ENCODE peak calls at places on chromosomes 16 and 17, in ten cellular contexts. C, M, S, A, V, P, G, W, H and E are unnamed samples.

GRCh38 chr17:34619687-34620217 is 40.4 kb downstream of the TMEM132E start:
- DNase-seq in P (no peak), S (no peak), M (no peak), W (peak), C (no peak), G (no peak), A (no peak), V (no peak), H (no peak), E (no peak)

GRCh38 chr17:6427284-6427781 is 7.6 kb downstream of the AIPL1 start:
- DNase-seq in V (peak), M (no peak), P (no peak), W (peak), C (peak), H (no peak), S (no peak), G (no peak), A (no peak), E (no peak)

GRCh38 chr17:50036455-50037320 is 19.2 kb upstream of the ITGA3 start:
- DNase-seq in V (no peak), A (no peak), G (no peak), M (no peak), H (no peak), W (no peak), S (no peak), P (no peak), C (no peak), E (no peak)

GRCh38 chr16:4862639-4863038 is 15.4 kb downstream of the UBN1 start:
- DNase-seq in S (no peak), P (no peak), M (no peak), C (peak), W (no peak), G (no peak), H (no peak), A (no peak), V (no peak), E (no peak)

GRCh38 chr17:68835061-68835460 is 120.1 kb downstream of the ABCA8 start:
- DNase-seq in H (no peak), S (no peak), P (no peak), A (no peak), V (no peak), M (no peak), C (no peak), G (no peak), W (no peak), E (no peak)

GRCh38 chr17:72120878-72121163 is at the start of gene SOX9:
- DNase-seq in C (peak), P (peak), W (peak), M (peak), S (peak), A (peak), H (peak), V (peak), G (peak), E (peak)

GRCh38 chr16:87003414-87003755 is 313.8 kb downstream of the C16orf95 start:
- DNase-seq in P (peak), C (no peak), V (no peak), M (no peak), A (no peak), H (peak), W (no peak), G (no peak), S (no peak), E (no peak)

GRCh38 chr17:57745242-57745641 is at the start of gene CCDC182:
- DNase-seq in H (no peak), M (no peak), S (no peak), A (no peak), V (no peak), W (no peak), P (no peak), G (no peak), C (no peak), E (no peak)

GRCh38 chr17:78559749-78560368 is 17.3 kb downstream of the DNAH17 start:
- DNase-seq in P (no peak), H (peak), S (no peak), M (no peak), W (no peak), G (no peak), A (no peak), C (no peak), V (no peak), E (no peak)

GRCh38 chr16:75526032-75526790 is 9.7 kb downstream of the CHST5 start:
- DNase-seq in H (no peak), C (no peak), V (no peak), A (no peak), G (no peak), S (no peak), W (no peak), M (no peak), P (no peak), E (no peak)

GRCh38 chr16:49615606-49616005 is 240.3 kb downstream of the ZNF423 start:
- DNase-seq in P (no peak), S (no peak), H (peak), A (no peak), V (no peak), G (no peak), M (no peak), W (no peak), C (no peak), E (no peak)

GRCh38 chr17:75088902-75089417 is 1.2 kb downstream of the SLC16A5 start:
- DNase-seq in S (no peak), P (no peak), H (peak), V (peak), C (peak), M (no peak), W (no peak), A (no peak), G (no peak), E (no peak)

GRCh38 chr16:21194771-21195301 is 16.5 kb downstream of the ZP2 start:
- DNase-seq in G (no peak), W (no peak), A (no peak), P (peak), H (no peak), V (peak), M (no peak), C (no peak), S (no peak), E (no peak)

GRCh38 chr17:64216385-64217248 is 46.4 kb downstream of the TEX2 start:
- DNase-seq in V (no peak), P (no peak), S (no peak), M (no peak), C (peak), W (no peak), G (peak), H (peak), A (no peak), E (no peak)

GRCh38 chr17:8162997-8163977 is 539 bp upstream of the VAMP2 start:
- DNase-seq in W (no peak), A (no peak), M (no peak), P (no peak), H (peak), C (no peak), S (no peak), G (peak), V (no peak), E (peak)

GRCh38 chr17:28729950-28730330 is 1.4 kb downstream of the NEK8 start:
- DNase-seq in A (no peak), C (no peak), S (no peak), H (no peak), W (no peak), G (no peak), M (no peak), P (no peak), V (no peak), E (no peak)

GRCh38 chr17:4998027-4998665 is 396 bp downstream of the KIF1C start:
- DNase-seq in M (peak), G (peak), V (peak), C (peak), P (no peak), S (peak), A (no peak), W (no peak), H (peak), E (peak)

GRCh38 chr16:53153130-53153529 is 98.3 kb downstream of the CHD9 start:
- DNase-seq in H (no peak), A (no peak), M (no peak), P (no peak), S (no peak), W (no peak), G (no peak), C (no peak), V (no peak), E (no peak)

GRCh38 chr16:86946396-86946795 is 368.0 kb downstream of the FOXL1 start:
- DNase-seq in V (peak), C (no peak), W (no peak), S (no peak), A (no peak), P (peak), H (no peak), M (no peak), G (no peak), E (no peak)

GRCh38 chr17:45248132-45248936 is 13.6 kb downstream of the SPATA32 start:
- DNase-seq in W (peak), G (no peak), S (peak), V (no peak), P (no peak), C (peak), A (no peak), M (no peak), H (peak), E (no peak)

GRCh38 chr17:22469941-22470340 is 777.6 kb downstream of the KCNJ18 start:
- DNase-seq in W (no peak), M (no peak), V (no peak), C (no peak), P (no peak), S (no peak), A (no peak), H (no peak), G (no peak), E (no peak)

GRCh38 chr17:63519972-63520882 is 2.9 kb upstream of the KCNH6 start:
- DNase-seq in S (no peak), V (no peak), M (no peak), W (no peak), G (no peak), H (no peak), C (no peak), A (no peak), P (no peak), E (no peak)

GRCh38 chr17:3027786-3028532 is 35.4 kb downstream of the OR1D5 start:
- DNase-seq in A (no peak), W (no peak), M (no peak), C (no peak), S (no peak), H (no peak), G (no peak), V (no peak), P (no peak), E (no peak)

GRCh38 chr17:45149669-45150603 is 1.7 kb downstream of the HEXIM1 start:
- DNase-seq in C (peak), H (peak), S (peak), A (peak), M (no peak), G (peak), V (peak), W (peak), P (no peak), E (peak)

GRCh38 chr16:48523415-48524204 is 86.4 kb downstream of the N4BP1 start:
- DNase-seq in A (no peak), V (no peak), P (no peak), G (no peak), H (no peak), M (no peak), C (no peak), S (no peak), W (no peak), E (no peak)

GRCh38 chr17:2713881-2714280 is 2.3 kb upstream of the CLUH start:
- DNase-seq in S (no peak), V (no peak), A (no peak), P (no peak), C (no peak), G (no peak), M (no peak), H (no peak), W (no peak), E (no peak)

DNA sequence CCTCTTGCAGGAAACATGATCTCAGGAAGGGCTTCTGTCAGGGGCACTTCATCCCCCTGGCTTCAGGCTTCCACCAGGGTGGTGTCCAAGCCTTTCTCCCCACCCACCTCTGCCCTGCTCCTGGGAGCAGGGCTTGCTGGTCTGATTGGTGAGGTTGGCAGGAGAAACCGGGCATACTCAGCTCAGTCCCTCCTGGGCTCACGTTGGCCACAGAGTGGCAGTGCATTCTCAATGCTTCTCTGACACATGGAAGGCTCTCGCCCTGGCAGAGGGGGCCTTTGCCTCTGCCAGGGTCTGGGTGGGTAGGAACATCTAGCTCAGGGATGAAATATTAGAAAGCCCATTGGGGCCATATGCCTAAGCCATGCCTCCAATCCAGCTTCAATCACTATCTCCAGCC is 142.8 kb downstream of the AXIN2 start:
- DNase-seq in A (no peak), M (no peak), V (no peak), P (no peak), S (no peak), W (no peak), G (no peak), H (no peak), C (peak), E (no peak)
- TF ChIP-seq CTCF in A (peak), M (no peak), V (peak), P (no peak), S (no peak), W (no peak), G (peak), H (no peak), C (no peak), E (no peak)

DNA sequence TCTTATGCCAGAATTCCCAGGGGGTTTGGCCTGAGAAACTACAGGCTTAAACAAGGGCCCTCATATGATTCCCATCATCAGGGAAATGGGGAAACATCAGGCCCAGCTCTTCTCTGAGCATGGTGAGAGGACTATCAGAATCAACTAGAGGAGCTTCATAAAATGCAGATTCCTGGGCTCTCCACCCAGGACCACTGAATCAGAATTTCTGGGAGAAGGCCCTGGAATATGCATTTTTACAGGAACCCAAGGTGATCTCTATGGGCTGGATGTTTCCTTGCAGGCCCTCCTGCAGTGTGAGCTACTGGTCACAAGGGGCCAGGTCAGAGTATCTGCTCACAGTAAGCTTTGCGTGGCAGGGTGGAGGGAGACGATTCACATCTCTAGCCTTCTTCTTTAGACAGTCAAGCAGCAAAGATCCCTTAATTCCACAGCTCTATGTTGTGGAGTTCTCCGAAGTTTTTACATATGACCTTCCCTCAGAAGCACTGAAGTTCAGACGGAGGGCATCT is 38.8 kb upstream of the HOXB13 start:
- DNase-seq in V (no peak), P (no peak), A (no peak), W (no peak), H (no peak), C (no peak), G (no peak), S (no peak), M (no peak), E (no peak)
- TF ChIP-seq CTCF in V (no peak), P (peak), A (no peak), W (no peak), H (no peak), C (no peak), G (no peak), S (no peak), M (no peak), E (no peak)

GRCh38 chr17:79681101-79681621 is 49.6 kb upstream of the ENPP7 start:
- DNase-seq in P (no peak), A (no peak), G (no peak), H (no peak), M (no peak), W (no peak), S (no peak), C (no peak), V (no peak), E (no peak)
- TF ChIP-seq CTCF in P (no peak), A (no peak), G (no peak), H (peak), M (no peak), W (no peak), S (no peak), C (no peak), V (no peak), E (no peak)

GRCh38 chr17:14196337-14196997 is 40.2 kb downstream of the CDRT15 start:
- DNase-seq in M (no peak), W (no peak), A (no peak), S (no peak), H (no peak), V (no peak), P (no peak), C (no peak), G (no peak), E (no peak)
- TF ChIP-seq CTCF in M (peak), W (no peak), A (no peak), S (no peak), H (peak), V (no peak), P (no peak), C (no peak), G (no peak), E (peak)

GRCh38 chr16:65576631-65577030 is 454.8 kb upstream of the CDH11 start:
- DNase-seq in W (no peak), S (no peak), C (no peak), H (peak), P (no peak), V (no peak), G (no peak), A (no peak), M (no peak), E (no peak)

GRCh38 chr16:65576139-65576538 is 454.3 kb upstream of the CDH11 start:
- DNase-seq in C (no peak), M (no peak), S (no peak), A (no peak), V (no peak), W (no peak), P (no peak), G (no peak), H (no peak), E (no peak)

GRCh38 chr16:65570261-65570660 is 448.4 kb upstream of the CDH11 start:
- DNase-seq in M (no peak), C (no peak), A (no peak), G (no peak), S (no peak), W (no peak), V (peak), H (no peak), P (peak), E (no peak)

GRCh38 chr16:65574311-65574966 is 452.6 kb upstream of the CDH11 start:
- DNase-seq in P (no peak), G (no peak), H (no peak), S (no peak), V (no peak), W (no peak), A (no peak), M (peak), C (no peak), E (no peak)

GRCh38 chr16:65572156-65572555 is 450.3 kb upstream of the CDH11 start:
- DNase-seq in H (no peak), G (no peak), V (peak), W (no peak), A (no peak), S (no peak), M (no peak), C (peak), P (peak), E (no peak)
- TF ChIP-seq CTCF in H (no peak), G (no peak), V (peak), W (no peak), A (no peak), S (no peak), M (no peak), C (no peak), P (no peak), E (no peak)

GRCh38 chr16:685967-686366 is 1.8 kb upstream of the JMJD8 start:
- DNase-seq in S (peak), C (peak), W (no peak), A (no peak), P (no peak), V (peak), M (peak), H (peak), G (peak), E (peak)
- TF ChIP-seq CTCF in S (peak), C (peak), W (peak), A (peak), P (peak), V (peak), M (peak), H (peak), G (no peak), E (peak)

GRCh38 chr16:81315271-81316175 is 761 bp downstream of the GAN start:
- DNase-seq in A (peak), V (peak), P (peak), S (peak), G (peak), H (no peak), C (peak), W (peak), M (peak), E (peak)
- TF ChIP-seq CTCF in A (no peak), V (peak), P (no peak), S (no peak), G (no peak), H (no peak), C (no peak), W (no peak), M (no peak), E (no peak)

GRCh38 chr17:48351916-48352332 is 78.1 kb downstream of the SKAP1 start:
- DNase-seq in V (peak), A (no peak), M (no peak), H (no peak), P (peak), G (no peak), S (no peak), C (peak), W (peak), E (no peak)
- TF ChIP-seq CTCF in V (peak), A (peak), M (peak), H (peak), P (peak), G (peak), S (peak), C (peak), W (peak), E (peak)

DNA sequence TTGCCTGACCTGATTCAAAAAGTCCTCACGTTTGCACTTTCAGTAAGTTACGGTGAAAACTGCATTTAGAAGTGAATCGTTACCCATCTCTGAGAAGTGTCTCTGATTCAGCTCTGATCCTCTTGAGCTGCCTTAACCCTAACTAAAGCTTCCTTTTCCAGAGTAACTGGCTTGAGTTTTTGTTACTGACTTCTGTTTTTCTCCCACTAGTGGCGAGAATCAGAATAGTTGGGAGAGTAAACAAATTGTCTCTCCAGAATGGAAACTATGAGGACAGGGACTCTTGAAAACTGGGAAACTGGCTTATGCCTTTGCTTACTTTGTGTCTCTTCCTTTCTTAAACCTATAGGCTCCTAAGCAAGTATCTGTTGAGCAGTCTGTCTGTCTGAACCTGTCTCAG is 31.3 kb upstream of the KPNB1 start:
- DNase-seq in V (peak), G (no peak), W (peak), S (no peak), M (no peak), C (no peak), H (no peak), P (no peak), A (no peak), E (no peak)
- TF ChIP-seq CTCF in V (peak), G (no peak), W (peak), S (no peak), M (peak), C (peak), H (peak), P (peak), A (peak), E (peak)

GRCh38 chr16:55494994-55495421 is 13.9 kb upstream of the LPCAT2 start:
- DNase-seq in H (peak), V (peak), P (peak), M (no peak), C (peak), S (no peak), G (no peak), W (no peak), A (peak), E (no peak)
- TF ChIP-seq CTCF in H (peak), V (peak), P (no peak), M (no peak), C (peak), S (no peak), G (peak), W (peak), A (peak), E (no peak)